ENCODE peak calls at places on chromosomes 11 and 22, in ten cellular contexts. One of them, this sample, is unnamed. For H3K9me3, the result is how much of the 10 kb centered on the place peaks cover.

GRCh38 chr11:78420255-78420764 is 2.7 kb upstream of the GAB2 start:
- DNase-seq in CD4-positive, alpha-beta T cell: peak
- DNase-seq in fibroblast of lung: peak
- DNase-seq in tibial artery: peak
- DNase-seq in neural progenitor cell: peak
- DNase-seq in cardiac muscle cell: peak
- DNase-seq in gastrocnemius medialis: peak
- DNase-seq in right lobe of liver: peak
- DNase-seq in adipocyte: peak
- DNase-seq in left ventricle myocardium inferior: peak
- DNase-seq in this sample: peak

GRCh38 chr11:109940816-109941215 is 152.4 kb upstream of the ZC3H12C start:
- DNase-seq in CD4-positive, alpha-beta T cell: no peak
- DNase-seq in fibroblast of lung: peak
- DNase-seq in tibial artery: no peak
- DNase-seq in neural progenitor cell: no peak
- DNase-seq in cardiac muscle cell: peak
- DNase-seq in gastrocnemius medialis: no peak
- DNase-seq in right lobe of liver: no peak
- DNase-seq in adipocyte: no peak
- DNase-seq in left ventricle myocardium inferior: no peak
- DNase-seq in this sample: no peak

GRCh38 chr11:44979536-44980399 is 29.1 kb upstream of the TP53I11 start:
- DNase-seq in CD4-positive, alpha-beta T cell: no peak
- DNase-seq in fibroblast of lung: no peak
- DNase-seq in tibial artery: no peak
- DNase-seq in neural progenitor cell: peak
- DNase-seq in cardiac muscle cell: no peak
- DNase-seq in gastrocnemius medialis: no peak
- DNase-seq in right lobe of liver: peak
- DNase-seq in adipocyte: no peak
- DNase-seq in left ventricle myocardium inferior: no peak
- DNase-seq in this sample: no peak

GRCh38 chr11:34318111-34319037 is 39.4 kb downstream of the ABTB2 start:
- DNase-seq in CD4-positive, alpha-beta T cell: no peak
- DNase-seq in fibroblast of lung: no peak
- DNase-seq in tibial artery: no peak
- DNase-seq in neural progenitor cell: no peak
- DNase-seq in cardiac muscle cell: peak
- DNase-seq in gastrocnemius medialis: no peak
- DNase-seq in right lobe of liver: peak
- DNase-seq in adipocyte: peak
- DNase-seq in left ventricle myocardium inferior: no peak
- DNase-seq in this sample: no peak

GRCh38 chr11:134752526-134752925 is 340.5 kb upstream of the B3GAT1 start:
- DNase-seq in CD4-positive, alpha-beta T cell: no peak
- DNase-seq in fibroblast of lung: no peak
- DNase-seq in tibial artery: no peak
- DNase-seq in neural progenitor cell: no peak
- DNase-seq in cardiac muscle cell: no peak
- DNase-seq in gastrocnemius medialis: no peak
- DNase-seq in right lobe of liver: no peak
- DNase-seq in adipocyte: no peak
- DNase-seq in left ventricle myocardium inferior: no peak
- DNase-seq in this sample: no peak

GRCh38 chr11:15045209-15045608 is 28.2 kb upstream of the CALCB start:
- DNase-seq in CD4-positive, alpha-beta T cell: no peak
- DNase-seq in fibroblast of lung: no peak
- DNase-seq in tibial artery: no peak
- DNase-seq in neural progenitor cell: no peak
- DNase-seq in cardiac muscle cell: no peak
- DNase-seq in gastrocnemius medialis: no peak
- DNase-seq in right lobe of liver: no peak
- DNase-seq in adipocyte: no peak
- DNase-seq in left ventricle myocardium inferior: no peak
- DNase-seq in this sample: no peak

GRCh38 chr11:124536520-124536919 is 6.9 kb downstream of the OR8B12 start:
- DNase-seq in CD4-positive, alpha-beta T cell: no peak
- DNase-seq in fibroblast of lung: peak
- DNase-seq in tibial artery: peak
- DNase-seq in neural progenitor cell: peak
- DNase-seq in cardiac muscle cell: peak
- DNase-seq in gastrocnemius medialis: peak
- DNase-seq in right lobe of liver: peak
- DNase-seq in adipocyte: peak
- DNase-seq in left ventricle myocardium inferior: peak
- DNase-seq in this sample: no peak

GRCh38 chr11:8544807-8545206 is 49.2 kb downstream of the STK33 start:
- DNase-seq in CD4-positive, alpha-beta T cell: no peak
- DNase-seq in fibroblast of lung: no peak
- DNase-seq in tibial artery: no peak
- DNase-seq in neural progenitor cell: no peak
- DNase-seq in cardiac muscle cell: no peak
- DNase-seq in gastrocnemius medialis: no peak
- DNase-seq in right lobe of liver: no peak
- DNase-seq in adipocyte: no peak
- DNase-seq in left ventricle myocardium inferior: no peak
- DNase-seq in this sample: no peak

GRCh38 chr11:40306938-40307548 is 1152.4 kb downstream of the LRRC4C start:
- DNase-seq in CD4-positive, alpha-beta T cell: no peak
- DNase-seq in fibroblast of lung: peak
- DNase-seq in tibial artery: no peak
- DNase-seq in neural progenitor cell: peak
- DNase-seq in cardiac muscle cell: peak
- DNase-seq in gastrocnemius medialis: no peak
- DNase-seq in right lobe of liver: no peak
- DNase-seq in adipocyte: peak
- DNase-seq in left ventricle myocardium inferior: no peak
- DNase-seq in this sample: no peak

GRCh38 chr22:39089928-39090327 is 7.1 kb upstream of the APOBEC3H start:
- DNase-seq in CD4-positive, alpha-beta T cell: peak
- DNase-seq in fibroblast of lung: no peak
- DNase-seq in tibial artery: no peak
- DNase-seq in neural progenitor cell: no peak
- DNase-seq in cardiac muscle cell: no peak
- DNase-seq in gastrocnemius medialis: no peak
- DNase-seq in right lobe of liver: no peak
- DNase-seq in adipocyte: no peak
- DNase-seq in left ventricle myocardium inferior: no peak
- DNase-seq in this sample: no peak

GRCh38 chr11:134207538-134208239 is 16.1 kb downstream of the NCAPD3 start:
- DNase-seq in CD4-positive, alpha-beta T cell: peak
- DNase-seq in fibroblast of lung: peak
- DNase-seq in tibial artery: no peak
- DNase-seq in neural progenitor cell: peak
- DNase-seq in cardiac muscle cell: peak
- DNase-seq in gastrocnemius medialis: no peak
- DNase-seq in right lobe of liver: peak
- DNase-seq in adipocyte: peak
- DNase-seq in left ventricle myocardium inferior: peak
- DNase-seq in this sample: peak

GRCh38 chr11:117874253-117874909 is 2.1 kb downstream of the FXYD6 start:
- DNase-seq in CD4-positive, alpha-beta T cell: no peak
- DNase-seq in fibroblast of lung: no peak
- DNase-seq in tibial artery: no peak
- DNase-seq in neural progenitor cell: peak
- DNase-seq in cardiac muscle cell: no peak
- DNase-seq in gastrocnemius medialis: no peak
- DNase-seq in right lobe of liver: no peak
- DNase-seq in adipocyte: no peak
- DNase-seq in left ventricle myocardium inferior: no peak
- DNase-seq in this sample: no peak

GRCh38 chr11:125949271-125950177 is 3.7 kb downstream of the VSIG10L2 start:
- DNase-seq in CD4-positive, alpha-beta T cell: no peak
- DNase-seq in fibroblast of lung: no peak
- DNase-seq in tibial artery: no peak
- DNase-seq in neural progenitor cell: no peak
- DNase-seq in cardiac muscle cell: no peak
- DNase-seq in gastrocnemius medialis: no peak
- DNase-seq in right lobe of liver: no peak
- DNase-seq in adipocyte: no peak
- DNase-seq in left ventricle myocardium inferior: no peak
- DNase-seq in this sample: no peak

GRCh38 chr22:49031746-49032330 is 795.8 kb downstream of the BRD1 start:
- DNase-seq in CD4-positive, alpha-beta T cell: no peak
- DNase-seq in fibroblast of lung: no peak
- DNase-seq in tibial artery: no peak
- DNase-seq in neural progenitor cell: no peak
- DNase-seq in cardiac muscle cell: no peak
- DNase-seq in gastrocnemius medialis: no peak
- DNase-seq in right lobe of liver: no peak
- DNase-seq in adipocyte: no peak
- DNase-seq in left ventricle myocardium inferior: no peak
- DNase-seq in this sample: no peak

GRCh38 chr22:47231759-47232158 is 469.3 kb downstream of the TBC1D22A start:
- DNase-seq in CD4-positive, alpha-beta T cell: no peak
- DNase-seq in fibroblast of lung: no peak
- DNase-seq in tibial artery: no peak
- DNase-seq in neural progenitor cell: no peak
- DNase-seq in cardiac muscle cell: no peak
- DNase-seq in gastrocnemius medialis: no peak
- DNase-seq in right lobe of liver: no peak
- DNase-seq in adipocyte: no peak
- DNase-seq in left ventricle myocardium inferior: no peak
- DNase-seq in this sample: no peak
- H3K9me3 ChIP-seq in CD4-positive, alpha-beta T cell: under half
- H3K9me3 ChIP-seq in fibroblast of lung: under half
- H3K9me3 ChIP-seq in tibial artery: under half
- H3K9me3 ChIP-seq in neural progenitor cell: under half
- H3K9me3 ChIP-seq in cardiac muscle cell: under half
- H3K9me3 ChIP-seq in gastrocnemius medialis: under half
- H3K9me3 ChIP-seq in right lobe of liver: under half
- H3K9me3 ChIP-seq in adipocyte: under half
- H3K9me3 ChIP-seq in left ventricle myocardium inferior: under half
- H3K9me3 ChIP-seq in this sample: under half

GRCh38 chr22:19793161-19793560 is 32.6 kb downstream of the TBX1 start:
- DNase-seq in CD4-positive, alpha-beta T cell: no peak
- DNase-seq in fibroblast of lung: no peak
- DNase-seq in tibial artery: no peak
- DNase-seq in neural progenitor cell: no peak
- DNase-seq in cardiac muscle cell: no peak
- DNase-seq in gastrocnemius medialis: no peak
- DNase-seq in right lobe of liver: no peak
- DNase-seq in adipocyte: no peak
- DNase-seq in left ventricle myocardium inferior: no peak
- DNase-seq in this sample: no peak

GRCh38 chr22:19789828-19790227 is 29.2 kb downstream of the TBX1 start:
- DNase-seq in CD4-positive, alpha-beta T cell: no peak
- DNase-seq in fibroblast of lung: no peak
- DNase-seq in tibial artery: no peak
- DNase-seq in neural progenitor cell: no peak
- DNase-seq in cardiac muscle cell: no peak
- DNase-seq in gastrocnemius medialis: no peak
- DNase-seq in right lobe of liver: no peak
- DNase-seq in adipocyte: no peak
- DNase-seq in left ventricle myocardium inferior: no peak
- DNase-seq in this sample: no peak

GRCh38 chr22:19791894-19792293 is 31.3 kb downstream of the TBX1 start:
- DNase-seq in CD4-positive, alpha-beta T cell: no peak
- DNase-seq in fibroblast of lung: no peak
- DNase-seq in tibial artery: no peak
- DNase-seq in neural progenitor cell: no peak
- DNase-seq in cardiac muscle cell: no peak
- DNase-seq in gastrocnemius medialis: no peak
- DNase-seq in right lobe of liver: no peak
- DNase-seq in adipocyte: no peak
- DNase-seq in left ventricle myocardium inferior: no peak
- DNase-seq in this sample: no peak

GRCh38 chr22:19789406-19789805 is 28.8 kb downstream of the TBX1 start:
- DNase-seq in CD4-positive, alpha-beta T cell: no peak
- DNase-seq in fibroblast of lung: no peak
- DNase-seq in tibial artery: no peak
- DNase-seq in neural progenitor cell: no peak
- DNase-seq in cardiac muscle cell: no peak
- DNase-seq in gastrocnemius medialis: no peak
- DNase-seq in right lobe of liver: peak
- DNase-seq in adipocyte: no peak
- DNase-seq in left ventricle myocardium inferior: no peak
- DNase-seq in this sample: no peak

DNA sequence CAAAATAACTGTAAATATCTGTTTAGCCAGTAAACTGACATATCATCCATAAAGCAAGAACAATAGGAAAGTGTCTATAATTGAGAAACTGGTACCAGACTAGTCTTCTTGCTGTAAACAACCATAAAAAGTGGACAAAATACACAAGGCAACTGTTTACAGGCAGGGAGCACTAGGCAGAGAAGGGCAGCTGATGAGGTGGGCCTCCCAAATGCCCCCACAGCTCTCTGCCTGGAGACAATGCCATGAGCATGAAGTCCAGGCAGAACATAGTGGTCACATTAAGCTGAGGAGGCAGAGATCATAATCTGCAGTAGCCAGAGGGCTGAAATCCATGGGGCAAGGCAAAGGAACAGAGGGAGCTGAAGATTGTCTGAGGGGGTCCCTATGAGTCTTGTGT is 30.7 kb downstream of the TBX1 start:
- DNase-seq in CD4-positive, alpha-beta T cell: no peak
- DNase-seq in fibroblast of lung: no peak
- DNase-seq in tibial artery: no peak
- DNase-seq in neural progenitor cell: no peak
- DNase-seq in cardiac muscle cell: no peak
- DNase-seq in gastrocnemius medialis: no peak
- DNase-seq in right lobe of liver: no peak
- DNase-seq in adipocyte: no peak
- DNase-seq in left ventricle myocardium inferior: no peak
- DNase-seq in this sample: no peak
- H3K9me3 ChIP-seq in CD4-positive, alpha-beta T cell: under half
- H3K9me3 ChIP-seq in fibroblast of lung: under half
- H3K9me3 ChIP-seq in tibial artery: under half
- H3K9me3 ChIP-seq in neural progenitor cell: under half
- H3K9me3 ChIP-seq in cardiac muscle cell: under half
- H3K9me3 ChIP-seq in gastrocnemius medialis: under half
- H3K9me3 ChIP-seq in right lobe of liver: under half
- H3K9me3 ChIP-seq in adipocyte: under half
- H3K9me3 ChIP-seq in left ventricle myocardium inferior: under half
- H3K9me3 ChIP-seq in this sample: under half

GRCh38 chr11:128250482-128250881 is 336.9 kb downstream of the ETS1 start:
- DNase-seq in CD4-positive, alpha-beta T cell: no peak
- DNase-seq in fibroblast of lung: no peak
- DNase-seq in tibial artery: no peak
- DNase-seq in neural progenitor cell: no peak
- DNase-seq in cardiac muscle cell: no peak
- DNase-seq in gastrocnemius medialis: no peak
- DNase-seq in right lobe of liver: no peak
- DNase-seq in adipocyte: no peak
- DNase-seq in left ventricle myocardium inferior: no peak
- DNase-seq in this sample: no peak
- H3K9me3 ChIP-seq in CD4-positive, alpha-beta T cell: under half
- H3K9me3 ChIP-seq in fibroblast of lung: under half
- H3K9me3 ChIP-seq in tibial artery: under half
- H3K9me3 ChIP-seq in neural progenitor cell: under half
- H3K9me3 ChIP-seq in cardiac muscle cell: under half
- H3K9me3 ChIP-seq in gastrocnemius medialis: under half
- H3K9me3 ChIP-seq in right lobe of liver: under half
- H3K9me3 ChIP-seq in adipocyte: under half
- H3K9me3 ChIP-seq in left ventricle myocardium inferior: under half
- H3K9me3 ChIP-seq in this sample: under half

DNA sequence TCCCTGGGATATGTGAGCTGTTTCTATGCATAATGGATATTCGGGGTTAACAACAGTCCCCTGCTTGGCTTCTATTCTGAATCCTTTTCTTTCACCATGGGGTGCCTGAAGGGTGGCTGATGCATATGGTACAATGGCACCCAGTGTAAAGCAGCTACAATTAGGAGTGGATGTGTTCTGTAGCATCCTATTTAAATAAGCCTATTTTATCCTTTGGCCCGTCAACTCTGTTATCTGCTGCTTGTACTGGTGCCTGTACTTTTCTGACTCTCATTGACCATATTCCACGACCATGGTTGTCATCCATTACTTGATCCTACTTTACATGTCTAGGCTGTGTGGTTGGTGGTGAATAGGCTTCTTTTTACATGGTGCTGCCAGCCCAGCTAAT is 1.3 kb downstream of the TUG1 start:
- DNase-seq in CD4-positive, alpha-beta T cell: no peak
- DNase-seq in fibroblast of lung: no peak
- DNase-seq in tibial artery: no peak
- DNase-seq in neural progenitor cell: no peak
- DNase-seq in cardiac muscle cell: no peak
- DNase-seq in gastrocnemius medialis: no peak
- DNase-seq in right lobe of liver: no peak
- DNase-seq in adipocyte: peak
- DNase-seq in left ventricle myocardium inferior: no peak
- DNase-seq in this sample: no peak
- H3K9me3 ChIP-seq in CD4-positive, alpha-beta T cell: half or more
- H3K9me3 ChIP-seq in fibroblast of lung: under half
- H3K9me3 ChIP-seq in tibial artery: under half
- H3K9me3 ChIP-seq in neural progenitor cell: under half
- H3K9me3 ChIP-seq in cardiac muscle cell: under half
- H3K9me3 ChIP-seq in gastrocnemius medialis: under half
- H3K9me3 ChIP-seq in right lobe of liver: under half
- H3K9me3 ChIP-seq in adipocyte: under half
- H3K9me3 ChIP-seq in left ventricle myocardium inferior: half or more
- H3K9me3 ChIP-seq in this sample: under half

This sample was measured in WERI-Rb-1.